ENCODE peak calls at places on chromosomes 7 and 10, in six cellular contexts. D is spleen, N is breast epithelium, W is stomach, X is GM12878, Z is Panc1. S is an unnamed sample.
A peak's percentile ranks its signal among the peaks of the same experiment; 100 is the strongest.

GRCh38 chr10:54613162-54613561 is 187.9 kb downstream of the PCDH15 start:
- DNase-seq in D (no peak), N (no peak), W (no peak), X (no peak), Z (no peak), S (no peak)

GRCh38 chr10:97433430-97434001 is 7.5 kb downstream of the PGAM1 start:
- DNase-seq in D (no peak), N (no peak), W (no peak), X (no peak), Z (no peak), S (no peak)

GRCh38 chr7:155870334-155871180 is 58.3 kb upstream of the SHH start:
- DNase-seq in D (peak; percentile 41), N (no peak), W (peak; percentile 24), X (no peak), Z (no peak), S (no peak)

GRCh38 chr7:110852156-110852858 is 238.6 kb upstream of the LRRN3 start:
- DNase-seq in D (no peak), N (no peak), W (no peak), X (no peak), Z (peak; percentile 17), S (no peak)

GRCh38 chr7:1986366-1987083 is 246.2 kb downstream of the MAD1L1 start:
- DNase-seq in D (peak; percentile 73), N (no peak), W (no peak), X (no peak), Z (no peak), S (no peak)

GRCh38 chr7:1312098-1313070 is 79.7 kb downstream of the UNCX start:
- DNase-seq in D (peak; percentile 56), N (no peak), W (no peak), X (no peak), Z (no peak), S (no peak)

GRCh38 chr7:17301491-17302101 is 3.1 kb downstream of the AHR start:
- DNase-seq in D (no peak), N (no peak), W (peak; percentile 52), X (no peak), Z (no peak), S (no peak)

GRCh38 chr10:44974628-44975431 is 3.8 kb downstream of the DEPP1 start:
- DNase-seq in D (peak; percentile 94), N (no peak), W (peak; percentile 82), X (no peak), Z (no peak), S (peak; percentile 81)

GRCh38 chr10:132338876-132339275 is 6.9 kb downstream of the LRRC27 start:
- DNase-seq in D (no peak), N (no peak), W (no peak), X (no peak), Z (no peak), S (no peak)

GRCh38 chr10:123800821-123801220 is 90.8 kb downstream of the CPXM2 start:
- DNase-seq in D (no peak), N (no peak), W (no peak), X (no peak), Z (no peak), S (no peak)

GRCh38 chr10:53402594-53402993 is 630.0 kb upstream of the MBL2 start:
- DNase-seq in D (no peak), N (no peak), W (no peak), X (no peak), Z (no peak), S (no peak)

GRCh38 chr7:141158562-141158961 is 84.7 kb downstream of the TMEM178B start:
- DNase-seq in D (no peak), N (no peak), W (no peak), X (peak; percentile 34), Z (peak; percentile 50), S (no peak)

GRCh38 chr7:39950473-39951155 is 558 bp downstream of the CDK13 start:
- DNase-seq in D (peak; percentile 95), N (peak; percentile 60), W (peak; percentile 51), X (no peak), Z (no peak), S (peak; percentile 25)

GRCh38 chr7:85191383-85191782 is 4.5 kb upstream of the SEMA3D start:
- DNase-seq in D (no peak), N (no peak), W (no peak), X (no peak), Z (no peak), S (no peak)

GRCh38 chr7:28144266-28144665 is 36.3 kb downstream of the JAZF1 start:
- DNase-seq in D (no peak), N (no peak), W (no peak), X (no peak), Z (no peak), S (no peak)

GRCh38 chr10:113441220-113441619 is 111.6 kb upstream of the HABP2 start:
- DNase-seq in D (no peak), N (no peak), W (no peak), X (no peak), Z (no peak), S (no peak)

GRCh38 chr7:81600608-81601007 is 169.2 kb downstream of the HGF start:
- DNase-seq in D (no peak), N (no peak), W (no peak), X (no peak), Z (no peak), S (no peak)
- TF ChIP-seq POLR2AphosphoS5 in D (no peak), N (no peak), W (no peak), X (no peak), Z (no peak), S (no peak)

DNA sequence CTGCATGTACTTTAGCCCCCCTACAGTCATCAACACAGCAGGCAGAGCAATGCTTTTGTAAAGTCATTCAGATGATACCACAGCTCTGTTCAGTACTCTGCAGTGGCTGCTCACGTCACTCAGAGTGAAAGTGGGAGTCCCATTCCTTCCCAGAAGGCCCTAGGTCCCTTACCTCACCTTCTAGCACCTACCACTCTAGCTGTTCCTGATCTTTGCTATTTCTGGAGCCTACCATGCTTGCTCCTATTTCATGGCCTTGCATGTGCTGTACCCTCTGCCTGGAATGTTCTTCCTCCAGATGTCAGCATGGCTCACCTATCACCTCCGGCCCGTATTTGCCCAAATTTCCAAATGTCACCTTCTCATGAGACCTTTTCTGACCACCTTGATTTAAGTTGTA is 94.3 kb upstream of the PRR15 start:
- DNase-seq in D (no peak), N (no peak), W (no peak), X (no peak), Z (no peak), S (no peak)
- TF ChIP-seq POLR2AphosphoS5 in D (no peak), N (no peak), W (no peak), X (no peak), Z (no peak), S (no peak)

GRCh38 chr7:132777419-132777818 is 201.1 kb upstream of the PLXNA4 start:
- DNase-seq in D (no peak), N (no peak), W (no peak), X (no peak), Z (no peak), S (no peak)

GRCh38 chr7:132780822-132781221 is 204.6 kb upstream of the PLXNA4 start:
- DNase-seq in D (no peak), N (no peak), W (no peak), X (no peak), Z (no peak), S (no peak)

GRCh38 chr7:132777956-132778355 is 201.7 kb upstream of the PLXNA4 start:
- DNase-seq in D (no peak), N (no peak), W (no peak), X (no peak), Z (no peak), S (no peak)

GRCh38 chr7:132779164-132779563 is 202.9 kb upstream of the PLXNA4 start:
- DNase-seq in D (no peak), N (no peak), W (no peak), X (no peak), Z (no peak), S (no peak)

GRCh38 chr7:132778761-132779160 is 202.5 kb upstream of the PLXNA4 start:
- DNase-seq in D (no peak), N (no peak), W (no peak), X (no peak), Z (no peak), S (no peak)
- TF ChIP-seq POLR2AphosphoS5 in D (no peak), N (no peak), W (no peak), X (no peak), Z (no peak), S (no peak)

GRCh38 chr7:105662998-105663397 is 81.7 kb upstream of the EFCAB10 start:
- DNase-seq in D (no peak), N (no peak), W (no peak), X (no peak), Z (no peak), S (no peak)
- TF ChIP-seq POLR2AphosphoS5 in D (no peak), N (no peak), W (no peak), X (no peak), Z (no peak), S (no peak)